ENCODE peak calls at places on chromosomes 13 and 19, in four cellular contexts. One of them, this sample, is unnamed.

GRCh38 chr19:51365211-51366049 is 758 bp downstream of the ETFB start:
- DNase-seq in A549: peak
- DNase-seq in sigmoid colon: peak
- DNase-seq in ovary: peak
- DNase-seq in this sample: peak

GRCh38 chr13:112067121-112067741 is at the start of gene SOX1:
- DNase-seq in sigmoid colon: no peak
- DNase-seq in ovary: no peak
- DNase-seq in A549: no peak
- DNase-seq in this sample: no peak

GRCh38 chr19:15684828-15685227 is 11.9 kb downstream of the CYP4F12 start:
- DNase-seq in sigmoid colon: no peak
- DNase-seq in ovary: no peak
- DNase-seq in A549: no peak
- DNase-seq in this sample: no peak

GRCh38 chr19:6271721-6272410 is 7.9 kb downstream of the MLLT1 start:
- DNase-seq in sigmoid colon: peak
- DNase-seq in A549: no peak
- DNase-seq in ovary: peak
- DNase-seq in this sample: peak

GRCh38 chr19:28878862-28879566 is 333.9 kb downstream of the UQCRFS1 start:
- DNase-seq in sigmoid colon: peak
- DNase-seq in ovary: peak
- DNase-seq in A549: peak
- DNase-seq in this sample: peak

GRCh38 chr13:50892162-50892944 is 17.2 kb upstream of the RNASEH2B start:
- DNase-seq in ovary: no peak
- DNase-seq in sigmoid colon: no peak
- DNase-seq in A549: no peak
- DNase-seq in this sample: no peak

GRCh38 chr19:45938733-45939319 is 24.2 kb upstream of the NANOS2 start:
- DNase-seq in ovary: no peak
- DNase-seq in sigmoid colon: no peak
- DNase-seq in A549: no peak
- DNase-seq in this sample: no peak

GRCh38 chr19:30059741-30060140 is 117.7 kb downstream of the URI1 start:
- DNase-seq in sigmoid colon: no peak
- DNase-seq in ovary: no peak
- DNase-seq in A549: no peak
- DNase-seq in this sample: no peak

GRCh38 chr19:46466536-46467199 is 4.7 kb downstream of the PNMA8A start:
- DNase-seq in A549: no peak
- DNase-seq in sigmoid colon: peak
- DNase-seq in ovary: peak
- DNase-seq in this sample: no peak

GRCh38 chr19:30556230-30556711 is 184.1 kb downstream of the ZNF536 start:
- DNase-seq in ovary: no peak
- DNase-seq in A549: no peak
- DNase-seq in sigmoid colon: no peak
- DNase-seq in this sample: no peak

DNA sequence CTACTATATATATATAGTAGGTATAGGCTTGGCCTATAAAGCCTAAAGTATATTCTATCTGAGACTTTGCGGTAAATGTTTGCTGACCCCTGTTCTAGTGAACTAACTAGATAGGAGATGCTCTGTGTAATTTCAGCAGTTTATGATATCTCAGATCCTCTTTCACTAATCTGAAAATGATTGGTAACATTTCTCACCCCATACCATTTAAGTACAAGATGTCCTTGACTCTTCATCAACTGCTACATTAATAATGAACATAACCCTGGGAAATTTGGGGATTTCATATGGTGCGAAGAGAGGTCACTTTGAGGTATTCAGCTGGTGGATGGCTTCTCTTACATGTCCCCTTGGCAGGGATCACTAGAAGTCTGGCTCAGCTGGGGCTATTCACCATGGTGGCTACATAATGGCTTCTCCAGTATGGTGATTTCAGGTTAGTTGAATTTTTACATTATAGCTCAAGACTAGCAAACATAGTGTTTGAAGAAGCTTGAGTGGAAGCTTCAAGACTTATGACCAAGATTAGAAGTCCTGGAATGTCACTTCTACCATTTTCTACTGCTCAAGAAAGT is 103.6 kb upstream of the MYCBP2 start:
- DNase-seq in ovary: no peak
- DNase-seq in A549: no peak
- DNase-seq in sigmoid colon: no peak
- DNase-seq in this sample: no peak
- TF ChIP-seq EP300 in ovary: no peak
- TF ChIP-seq EP300 in A549: no peak
- TF ChIP-seq EP300 in sigmoid colon: no peak
- TF ChIP-seq EP300 in this sample: no peak

GRCh38 chr13:46796515-46797467 is at the start of gene ESD:
- DNase-seq in sigmoid colon: peak
- DNase-seq in ovary: peak
- DNase-seq in A549: peak
- DNase-seq in this sample: peak
- TF ChIP-seq EP300 in sigmoid colon: no peak
- TF ChIP-seq EP300 in ovary: peak
- TF ChIP-seq EP300 in A549: no peak
- TF ChIP-seq EP300 in this sample: peak

DNA sequence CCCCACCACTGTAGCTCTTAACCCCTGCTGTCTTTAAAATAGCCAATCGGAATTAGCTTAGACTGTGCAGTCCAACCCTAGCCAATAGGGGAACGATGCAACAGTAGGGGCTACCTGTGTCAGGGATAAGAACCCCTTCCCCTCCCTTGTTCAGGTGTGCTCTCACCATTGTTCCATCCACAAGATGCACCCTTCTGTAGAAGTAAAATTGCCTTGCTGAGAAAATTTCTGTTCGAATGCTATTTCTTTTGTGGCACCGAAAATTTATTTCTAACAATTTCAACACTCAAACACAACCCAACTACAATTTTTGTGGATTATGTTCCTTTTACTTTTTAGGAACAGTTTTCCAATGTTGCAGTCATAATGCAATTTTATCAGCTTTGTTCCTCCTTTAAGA is 3.6 kb upstream of the ZNF583 start:
- DNase-seq in ovary: no peak
- DNase-seq in A549: no peak
- DNase-seq in sigmoid colon: no peak
- DNase-seq in this sample: no peak
- TF ChIP-seq EP300 in ovary: no peak
- TF ChIP-seq EP300 in A549: no peak
- TF ChIP-seq EP300 in sigmoid colon: no peak
- TF ChIP-seq EP300 in this sample: no peak

DNA sequence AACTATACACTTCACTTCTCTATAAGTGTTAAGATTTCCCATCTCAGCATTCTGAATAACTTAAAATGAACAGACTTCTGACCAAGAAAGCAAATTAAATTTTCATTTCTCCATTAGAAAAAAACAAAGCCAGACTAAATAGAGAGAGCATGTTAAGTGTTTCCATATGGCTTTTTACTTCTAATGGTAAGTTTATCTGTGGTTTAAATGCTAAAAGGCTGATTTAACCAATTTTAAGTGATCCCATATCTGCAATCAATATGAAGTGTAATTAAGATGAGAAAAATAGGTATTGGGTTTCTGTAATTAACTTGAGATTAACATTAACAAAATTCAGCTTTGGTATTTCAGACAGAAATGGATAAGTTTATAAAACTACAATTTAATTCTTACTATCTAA is 107.8 kb downstream of the ELF1 start:
- DNase-seq in ovary: no peak
- DNase-seq in sigmoid colon: no peak
- DNase-seq in A549: no peak
- DNase-seq in this sample: no peak
- TF ChIP-seq EP300 in ovary: no peak
- TF ChIP-seq EP300 in sigmoid colon: no peak
- TF ChIP-seq EP300 in A549: no peak
- TF ChIP-seq EP300 in this sample: no peak

DNA sequence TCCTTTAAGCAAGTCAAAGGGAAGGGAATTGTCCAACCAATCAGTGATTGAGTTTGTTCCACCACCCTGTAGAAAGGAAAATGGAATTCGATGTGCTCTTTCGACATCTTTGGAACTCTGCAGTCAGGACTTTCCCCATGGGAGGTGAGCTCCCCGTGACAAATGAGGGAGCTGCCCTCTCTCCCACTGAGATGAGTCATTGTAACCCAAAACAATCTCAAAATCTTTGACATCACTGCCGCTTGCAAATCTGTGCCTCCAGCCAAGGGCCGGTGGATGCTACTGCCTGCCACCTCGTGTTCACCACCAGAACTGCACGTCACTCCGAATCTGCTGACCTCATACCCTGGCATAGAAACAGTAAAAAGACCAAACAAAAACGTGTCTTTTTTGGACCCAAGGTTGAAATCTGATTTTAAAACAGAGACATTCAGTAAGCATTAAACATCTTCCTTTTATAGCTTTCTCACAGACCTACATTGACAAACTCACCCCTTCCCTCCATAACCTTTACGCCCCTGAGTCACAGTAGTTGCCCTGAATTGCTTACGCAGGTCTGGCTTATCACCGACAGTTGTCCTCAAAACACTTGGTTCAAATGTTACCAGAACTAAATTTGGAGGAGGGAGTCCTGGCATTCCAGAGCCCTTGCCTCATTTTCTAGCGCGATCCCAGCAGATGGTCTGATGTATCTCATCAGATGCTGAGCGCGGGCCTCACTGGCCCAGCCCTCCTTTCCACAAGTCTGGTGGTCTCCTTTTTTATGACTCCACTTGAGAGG is 105.2 kb downstream of the COL4A2 start:
- DNase-seq in ovary: peak
- DNase-seq in A549: peak
- DNase-seq in sigmoid colon: peak
- DNase-seq in this sample: peak
- TF ChIP-seq EP300 in ovary: peak
- TF ChIP-seq EP300 in A549: peak
- TF ChIP-seq EP300 in sigmoid colon: peak
- TF ChIP-seq EP300 in this sample: peak

GRCh38 chr19:35455616-35456201 is 7.7 kb downstream of the FFAR2 start:
- DNase-seq in ovary: no peak
- DNase-seq in A549: no peak
- DNase-seq in sigmoid colon: no peak
- DNase-seq in this sample: no peak

GRCh38 chr19:35458821-35459391 is 10.8 kb downstream of the FFAR2 start:
- DNase-seq in A549: peak
- DNase-seq in sigmoid colon: no peak
- DNase-seq in ovary: no peak
- DNase-seq in this sample: no peak

GRCh38 chr19:35459414-35460082 is 11.5 kb downstream of the FFAR2 start:
- DNase-seq in ovary: peak
- DNase-seq in sigmoid colon: no peak
- DNase-seq in A549: no peak
- DNase-seq in this sample: no peak

GRCh38 chr19:35458192-35458591 is 10.1 kb downstream of the FFAR2 start:
- DNase-seq in ovary: no peak
- DNase-seq in sigmoid colon: no peak
- DNase-seq in A549: no peak
- DNase-seq in this sample: no peak

DNA sequence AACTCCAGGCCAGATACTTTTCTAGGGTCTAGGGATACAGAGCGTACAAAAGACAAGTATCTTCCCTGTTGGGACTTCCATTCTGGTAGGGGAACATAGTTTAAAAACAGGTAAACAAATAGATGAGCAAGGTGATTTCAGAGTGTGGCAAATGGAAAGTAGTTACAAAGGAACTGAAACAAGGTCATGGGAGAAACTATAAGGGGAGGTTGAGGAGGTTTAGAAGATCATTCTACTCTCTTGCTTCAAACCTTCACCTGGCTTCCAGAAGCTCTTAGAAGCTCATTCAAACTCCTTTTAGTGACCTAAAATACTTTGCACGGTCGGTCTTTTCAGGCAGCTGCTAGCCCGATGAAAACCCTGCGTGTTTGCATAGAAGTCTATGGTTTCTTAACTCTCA is 9.1 kb downstream of the FFAR2 start:
- DNase-seq in A549: no peak
- DNase-seq in ovary: no peak
- DNase-seq in sigmoid colon: no peak
- DNase-seq in this sample: no peak
- TF ChIP-seq EP300 in A549: no peak
- TF ChIP-seq EP300 in ovary: no peak
- TF ChIP-seq EP300 in sigmoid colon: no peak
- TF ChIP-seq EP300 in this sample: no peak

This sample was measured in tibial nerve.